ENCODE peak calls at places on chromosomes 1 and 21, in four cellular contexts. One of them, this sample, is unnamed. For H3K4me1 and H3K9me3, the result is how much of the 10 kb centered on the place peaks cover.

GRCh38 chr1:233673146-233673946 is 59.4 kb downstream of the KCNK1 start:
- DNase-seq in tibial artery: no peak
- DNase-seq in effector memory CD4-positive, alpha-beta T cell: no peak
- DNase-seq in uterus: no peak
- DNase-seq in this sample: no peak

GRCh38 chr1:40663324-40664166 is 1.9 kb downstream of the RIMS3 start:
- DNase-seq in tibial artery: no peak
- DNase-seq in uterus: no peak
- DNase-seq in effector memory CD4-positive, alpha-beta T cell: no peak
- DNase-seq in this sample: no peak

GRCh38 chr1:51189421-51190073 is 46.5 kb upstream of the RNF11 start:
- DNase-seq in uterus: peak
- DNase-seq in tibial artery: no peak
- DNase-seq in effector memory CD4-positive, alpha-beta T cell: no peak
- DNase-seq in this sample: peak

GRCh38 chr1:205443585-205444299 is 12.1 kb downstream of the BLACAT1 start:
- DNase-seq in effector memory CD4-positive, alpha-beta T cell: no peak
- DNase-seq in tibial artery: peak
- DNase-seq in uterus: no peak
- DNase-seq in this sample: no peak

GRCh38 chr1:73034255-73034654 is 751.9 kb upstream of the NEGR1 start:
- DNase-seq in tibial artery: no peak
- DNase-seq in uterus: no peak
- DNase-seq in effector memory CD4-positive, alpha-beta T cell: no peak
- DNase-seq in this sample: no peak

GRCh38 chr21:16587141-16587570 is 857.4 kb downstream of the USP25 start:
- DNase-seq in effector memory CD4-positive, alpha-beta T cell: no peak
- DNase-seq in uterus: peak
- DNase-seq in tibial artery: peak
- DNase-seq in this sample: no peak

GRCh38 chr1:12480748-12481362 is 137.2 kb downstream of the DHRS3 start:
- DNase-seq in uterus: no peak
- DNase-seq in effector memory CD4-positive, alpha-beta T cell: no peak
- DNase-seq in tibial artery: no peak
- DNase-seq in this sample: no peak

GRCh38 chr1:54230507-54231339 is 30.8 kb downstream of the MRPL37 start:
- DNase-seq in effector memory CD4-positive, alpha-beta T cell: no peak
- DNase-seq in tibial artery: no peak
- DNase-seq in uterus: no peak
- DNase-seq in this sample: peak

GRCh38 chr21:45386728-45387371 is 18.1 kb upstream of the COL18A1 start:
- DNase-seq in effector memory CD4-positive, alpha-beta T cell: no peak
- DNase-seq in uterus: peak
- DNase-seq in tibial artery: peak
- DNase-seq in this sample: no peak

GRCh38 chr1:90973897-90974798 is 47.7 kb downstream of the ZNF644 start:
- DNase-seq in effector memory CD4-positive, alpha-beta T cell: no peak
- DNase-seq in tibial artery: no peak
- DNase-seq in uterus: no peak
- DNase-seq in this sample: no peak

GRCh38 chr1:47701283-47701682 is 263.4 kb downstream of the FOXD2 start:
- DNase-seq in tibial artery: no peak
- DNase-seq in effector memory CD4-positive, alpha-beta T cell: no peak
- DNase-seq in uterus: no peak
- DNase-seq in this sample: no peak

GRCh38 chr21:33374080-33374873 is 28.9 kb upstream of the IFNGR2 start:
- DNase-seq in effector memory CD4-positive, alpha-beta T cell: peak
- DNase-seq in uterus: no peak
- DNase-seq in tibial artery: peak
- DNase-seq in this sample: peak

GRCh38 chr1:51750218-51750617 is 128.3 kb downstream of the NRDC start:
- DNase-seq in effector memory CD4-positive, alpha-beta T cell: no peak
- DNase-seq in uterus: no peak
- DNase-seq in tibial artery: no peak
- DNase-seq in this sample: no peak

GRCh38 chr1:208668991-208669390 is 424.8 kb upstream of the PLXNA2 start:
- DNase-seq in effector memory CD4-positive, alpha-beta T cell: no peak
- DNase-seq in tibial artery: no peak
- DNase-seq in uterus: no peak
- DNase-seq in this sample: no peak

GRCh38 chr1:10733967-10734366 is 62.5 kb downstream of the CASZ1 start:
- DNase-seq in tibial artery: no peak
- DNase-seq in uterus: no peak
- DNase-seq in effector memory CD4-positive, alpha-beta T cell: no peak
- DNase-seq in this sample: no peak

GRCh38 chr1:18882511-18882910 is 19.8 kb downstream of the ALDH4A1 start:
- DNase-seq in tibial artery: no peak
- DNase-seq in uterus: no peak
- DNase-seq in effector memory CD4-positive, alpha-beta T cell: no peak
- DNase-seq in this sample: no peak

DNA sequence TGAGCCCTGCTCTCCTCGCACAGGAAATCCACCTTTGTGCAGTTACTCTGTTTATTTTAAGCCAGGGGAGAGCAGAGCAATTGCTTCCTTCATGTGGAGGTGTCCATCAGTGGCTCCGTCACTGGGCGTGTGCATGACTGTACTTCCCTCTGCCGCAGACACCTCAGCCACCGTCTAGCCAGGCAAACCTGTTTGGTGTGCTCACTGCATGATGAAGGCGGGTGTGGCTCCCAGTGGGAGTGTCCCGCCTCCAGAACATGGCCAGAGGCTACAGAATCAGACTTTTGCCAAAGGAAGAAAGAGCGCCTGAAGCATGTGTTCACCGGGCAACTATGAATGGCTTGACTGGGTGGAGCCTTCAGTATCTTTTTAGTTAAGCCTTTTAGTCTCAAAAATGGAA is 26.1 kb upstream of the LAMC2 start:
- DNase-seq in tibial artery: no peak
- DNase-seq in effector memory CD4-positive, alpha-beta T cell: no peak
- DNase-seq in uterus: no peak
- DNase-seq in this sample: no peak
- H3K4me1 ChIP-seq in tibial artery: under half
- H3K4me1 ChIP-seq in effector memory CD4-positive, alpha-beta T cell: under half
- H3K4me1 ChIP-seq in uterus: under half
- H3K4me1 ChIP-seq in this sample: under half

GRCh38 chr1:227526524-227526923 is 36.8 kb upstream of the ZNF678 start:
- DNase-seq in uterus: no peak
- DNase-seq in tibial artery: no peak
- DNase-seq in effector memory CD4-positive, alpha-beta T cell: no peak
- DNase-seq in this sample: no peak

DNA sequence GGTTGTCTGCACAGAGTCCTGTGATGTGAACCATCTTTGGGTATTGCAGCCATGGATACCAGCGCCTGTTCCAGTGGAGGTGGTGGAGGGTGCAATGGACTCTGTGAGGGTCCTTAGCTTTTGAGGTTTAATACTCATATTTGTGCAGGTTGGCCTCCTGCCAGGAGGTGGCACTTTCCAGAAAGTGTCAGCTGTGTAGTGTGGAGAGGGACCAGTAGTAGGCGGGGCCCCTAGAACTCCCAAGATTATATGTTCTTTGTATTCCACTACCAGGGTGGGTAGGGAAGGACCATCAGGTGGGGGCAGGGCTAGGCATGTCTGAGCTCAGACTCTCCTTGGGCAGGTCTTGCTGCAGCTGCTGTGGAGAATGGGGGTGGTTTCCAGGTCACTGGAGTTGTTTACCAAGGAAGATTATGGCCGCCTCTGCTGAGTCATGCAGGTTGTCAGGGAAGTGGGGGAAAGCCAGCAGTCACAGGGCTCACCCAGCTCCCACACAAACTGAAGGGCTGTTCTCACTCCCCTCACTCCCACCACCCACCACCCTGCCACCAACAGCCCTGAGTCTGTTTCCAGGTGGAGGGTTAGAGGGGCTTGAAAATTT is 31.2 kb upstream of the ZNF678 start:
- DNase-seq in uterus: no peak
- DNase-seq in effector memory CD4-positive, alpha-beta T cell: no peak
- DNase-seq in tibial artery: no peak
- DNase-seq in this sample: no peak
- H3K9me3 ChIP-seq in uterus: under half
- H3K9me3 ChIP-seq in effector memory CD4-positive, alpha-beta T cell: under half
- H3K9me3 ChIP-seq in tibial artery: half or more
- H3K9me3 ChIP-seq in this sample: under half

GRCh38 chr1:169100883-169101214 is 5.6 kb upstream of the ATP1B1 start:
- DNase-seq in tibial artery: no peak
- DNase-seq in effector memory CD4-positive, alpha-beta T cell: no peak
- DNase-seq in uterus: no peak
- DNase-seq in this sample: no peak
- H3K4me3 ChIP-seq in tibial artery: no peak
- H3K4me3 ChIP-seq in effector memory CD4-positive, alpha-beta T cell: no peak
- H3K4me3 ChIP-seq in uterus: no peak
- H3K4me3 ChIP-seq in this sample: no peak

DNA sequence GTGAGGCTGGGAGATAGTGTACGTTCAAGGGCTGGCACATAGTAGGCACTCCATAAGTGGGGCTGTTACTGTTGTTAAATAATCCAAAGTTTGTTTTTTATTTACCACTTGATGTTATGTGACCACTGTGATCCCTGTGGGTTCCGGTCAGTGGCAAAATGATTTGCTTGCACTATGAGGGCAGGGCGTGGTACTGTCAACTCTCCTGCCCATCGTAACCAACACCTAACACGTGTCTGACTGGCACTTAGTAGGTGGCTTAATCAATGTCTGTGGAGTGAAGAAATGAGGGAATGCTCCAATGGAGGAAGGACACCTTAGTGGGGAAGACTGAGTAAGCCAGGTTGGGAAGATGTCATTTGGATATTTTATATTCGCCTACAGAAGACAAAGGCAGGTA is 14.6 kb downstream of the ADORA1 start:
- DNase-seq in tibial artery: no peak
- DNase-seq in effector memory CD4-positive, alpha-beta T cell: no peak
- DNase-seq in uterus: no peak
- DNase-seq in this sample: no peak
- H3K4me1 ChIP-seq in tibial artery: under half
- H3K4me1 ChIP-seq in effector memory CD4-positive, alpha-beta T cell: under half
- H3K4me1 ChIP-seq in uterus: under half
- H3K4me1 ChIP-seq in this sample: under half

GRCh38 chr21:26842300-26842699 is 2.9 kb downstream of the ADAMTS1 start:
- DNase-seq in tibial artery: no peak
- DNase-seq in effector memory CD4-positive, alpha-beta T cell: no peak
- DNase-seq in uterus: no peak
- DNase-seq in this sample: no peak
- H3K9me3 ChIP-seq in tibial artery: under half
- H3K9me3 ChIP-seq in effector memory CD4-positive, alpha-beta T cell: under half
- H3K9me3 ChIP-seq in uterus: under half
- H3K9me3 ChIP-seq in this sample: under half

GRCh38 chr1:116330342-116330652 is 42.7 kb upstream of the ATP1A1 start:
- DNase-seq in tibial artery: no peak
- DNase-seq in uterus: no peak
- DNase-seq in effector memory CD4-positive, alpha-beta T cell: no peak
- DNase-seq in this sample: no peak
- H3K4me3 ChIP-seq in tibial artery: no peak
- H3K4me3 ChIP-seq in uterus: no peak
- H3K4me3 ChIP-seq in effector memory CD4-positive, alpha-beta T cell: no peak
- H3K4me3 ChIP-seq in this sample: no peak

DNA sequence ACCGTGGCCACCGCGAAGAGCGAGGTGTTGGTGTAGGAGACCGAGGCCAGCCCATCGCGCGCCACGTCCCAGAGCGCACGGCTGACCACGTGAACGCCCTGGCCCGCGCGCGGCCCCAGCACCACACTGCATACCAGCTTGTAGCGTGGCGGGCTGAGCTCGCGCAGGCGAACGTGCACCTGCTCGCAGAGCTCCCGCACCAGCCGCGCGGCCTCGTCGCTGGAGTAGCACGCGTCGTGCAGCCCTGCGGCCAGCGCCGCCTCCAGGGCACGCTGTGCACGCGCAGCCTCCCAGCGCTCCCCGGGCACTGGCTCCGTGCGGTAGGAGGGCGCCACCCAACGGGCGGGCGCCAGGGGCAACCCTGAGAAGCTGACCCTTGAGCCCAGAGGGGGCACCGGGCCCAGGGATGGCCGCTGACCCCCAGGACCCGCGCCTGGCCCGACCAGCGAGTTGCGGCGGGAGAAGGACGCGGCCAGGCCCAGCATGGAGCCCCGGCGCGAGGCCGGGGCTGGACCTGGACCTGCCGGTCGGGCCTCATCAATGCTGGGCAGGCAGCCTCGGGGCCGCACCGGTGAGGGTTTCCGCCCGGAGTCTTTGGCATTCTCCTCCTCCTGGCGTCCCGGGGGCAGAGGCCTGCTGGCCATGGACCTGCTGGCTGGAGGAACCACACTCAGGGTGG is 987 bp downstream of the DYNLT4 start:
- DNase-seq in uterus: peak
- DNase-seq in tibial artery: peak
- DNase-seq in effector memory CD4-positive, alpha-beta T cell: peak
- DNase-seq in this sample: no peak
- H3K4me1 ChIP-seq in uterus: half or more
- H3K4me1 ChIP-seq in tibial artery: half or more
- H3K4me1 ChIP-seq in effector memory CD4-positive, alpha-beta T cell: half or more
- H3K4me1 ChIP-seq in this sample: half or more

GRCh38 chr21:41169701-41170100 is 1.7 kb downstream of the BACE2 start:
- DNase-seq in uterus: no peak
- DNase-seq in tibial artery: no peak
- DNase-seq in effector memory CD4-positive, alpha-beta T cell: no peak
- DNase-seq in this sample: no peak
- H3K9me3 ChIP-seq in uterus: under half
- H3K9me3 ChIP-seq in tibial artery: under half
- H3K9me3 ChIP-seq in effector memory CD4-positive, alpha-beta T cell: under half
- H3K9me3 ChIP-seq in this sample: under half

DNA sequence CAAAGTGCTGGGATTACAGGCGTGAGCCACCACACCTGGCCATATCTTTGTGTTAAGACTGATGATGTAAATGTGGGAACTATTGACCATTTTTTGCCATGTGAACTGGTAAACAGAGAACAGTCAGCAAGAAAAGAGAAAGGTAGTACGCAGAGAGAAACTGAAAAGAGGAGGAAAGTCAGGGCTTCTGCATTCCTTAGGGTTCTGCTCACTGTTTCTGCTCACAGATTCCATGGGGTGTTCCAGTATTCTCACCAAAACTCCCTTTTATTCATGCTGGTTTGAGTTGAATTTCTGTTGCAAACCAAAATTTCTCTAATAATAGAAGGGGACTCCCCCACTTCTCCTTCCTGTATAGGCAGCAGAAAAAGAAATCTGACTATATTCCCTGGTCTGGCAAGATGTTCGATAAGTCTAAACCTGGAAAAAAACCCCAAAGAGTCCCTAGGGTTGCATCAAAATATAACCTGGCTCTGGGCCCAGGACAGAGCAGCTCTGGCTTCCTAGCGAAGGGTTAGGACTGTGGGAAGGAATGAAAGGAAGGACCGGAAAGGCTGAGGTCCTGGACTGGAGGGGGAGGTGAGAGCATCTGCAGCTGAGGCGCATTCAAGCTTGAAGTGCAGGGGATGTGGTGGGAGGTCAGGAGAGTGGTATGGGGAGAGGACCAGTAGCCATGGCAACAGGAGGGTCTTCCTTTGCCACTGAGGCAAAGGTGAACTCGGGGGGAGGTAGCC is 18.8 kb upstream of the RGS16 start:
- DNase-seq in tibial artery: no peak
- DNase-seq in uterus: no peak
- DNase-seq in effector memory CD4-positive, alpha-beta T cell: no peak
- DNase-seq in this sample: no peak
- H3K4me3 ChIP-seq in tibial artery: no peak
- H3K4me3 ChIP-seq in uterus: no peak
- H3K4me3 ChIP-seq in effector memory CD4-positive, alpha-beta T cell: no peak
- H3K4me3 ChIP-seq in this sample: no peak

This sample was measured in CD4-positive, CD25-positive, alpha-beta regulatory T cell.